ENCODE peak calls at places on chromosomes 3 and 15, in eight cellular contexts. D is cardiac fibroblast, X is heart right ventricle, I is choroid plexus epithelial cell, L is AG09309, O is pancreas, H is fibroblast of lung, B is body of pancreas. Y is an unnamed sample.

GRCh38 chr3:153901991-153902390 is 219.2 kb upstream of the ARHGEF26 start:
- DNase-seq in D (peak; percentile 6), X (no peak), I (no peak), L (no peak), O (no peak), H (peak; percentile 63), B (no peak), Y (no peak)

GRCh38 chr15:59691194-59691805 is 2.2 kb upstream of the BNIP2 start:
- DNase-seq in D (peak; percentile 76), X (peak; percentile 28), I (peak; percentile 77), L (no peak), O (no peak), H (peak; percentile 29), B (peak; percentile 70), Y (no peak)

GRCh38 chr3:58116161-58116955 is 94.4 kb downstream of the DNASE1L3 start:
- DNase-seq in D (no peak), X (no peak), I (no peak), L (no peak), O (peak; percentile 46), H (no peak), B (no peak), Y (no peak)

GRCh38 chr3:172319653-172320052 is 128.6 kb downstream of the GHSR start:
- DNase-seq in D (no peak), X (no peak), I (no peak), L (no peak), O (no peak), H (peak; percentile 69), B (no peak), Y (no peak)

GRCh38 chr15:70062321-70062956 is 35.3 kb downstream of the TLE3 start:
- DNase-seq in D (peak; percentile 84), X (peak; percentile 78), I (peak; percentile 94), L (peak; percentile 76), O (peak; percentile 71), H (peak; percentile 95), B (peak; percentile 76), Y (peak; percentile 85)

GRCh38 chr3:97952872-97953271 is 19.4 kb downstream of the RIOX2 start:
- DNase-seq in D (peak; percentile 24), X (no peak), I (no peak), L (no peak), O (no peak), H (no peak), B (no peak), Y (no peak)

GRCh38 chr3:47455806-47456452 is 19.8 kb downstream of the SCAP start:
- DNase-seq in D (peak; percentile 41), X (no peak), I (peak; percentile 39), L (no peak), O (no peak), H (no peak), B (no peak), Y (no peak)

GRCh38 chr3:161339517-161340500 is 31.5 kb downstream of the SPTSSB start:
- DNase-seq in D (peak; percentile 8), X (no peak), I (no peak), L (no peak), O (no peak), H (peak; percentile 36), B (no peak), Y (no peak)

GRCh38 chr3:8301977-8302589 is 199.5 kb upstream of the LMCD1 start:
- DNase-seq in D (peak; percentile 68), X (peak; percentile 5), I (peak; percentile 83), L (peak; percentile 44), O (no peak), H (peak; percentile 46), B (no peak), Y (no peak)

GRCh38 chr3:44685128-44685800 is 27.2 kb upstream of the ZNF502 start:
- DNase-seq in D (peak; percentile 90), X (peak; percentile 78), I (peak; percentile 91), L (peak; percentile 55), O (peak; percentile 83), H (peak; percentile 91), B (peak; percentile 83), Y (peak; percentile 29)

GRCh38 chr3:21486381-21486935 is 264.6 kb downstream of the ZNF385D start:
- DNase-seq in D (no peak), X (no peak), I (no peak), L (no peak), O (no peak), H (peak; percentile 67), B (no peak), Y (no peak)

GRCh38 chr3:43766672-43767465 is 76.1 kb downstream of the ABHD5 start:
- DNase-seq in D (peak; percentile 81), X (no peak), I (peak; percentile 46), L (no peak), O (no peak), H (peak; percentile 84), B (no peak), Y (peak; percentile 53)

GRCh38 chr15:47570044-47570443 is 147.3 kb upstream of the SEMA6D start:
- DNase-seq in D (no peak), X (no peak), I (no peak), L (no peak), O (no peak), H (no peak), B (no peak), Y (no peak)

GRCh38 chr3:141544697-141545096 is 57.9 kb downstream of the RASA2 start:
- DNase-seq in D (no peak), X (no peak), I (no peak), L (no peak), O (no peak), H (no peak), B (no peak), Y (no peak)

GRCh38 chr3:177658354-177658753 is 461.1 kb upstream of the TBL1XR1 start:
- DNase-seq in D (no peak), X (no peak), I (no peak), L (no peak), O (no peak), H (no peak), B (no peak), Y (no peak)

GRCh38 chr3:35931867-35932266 is 292.5 kb downstream of the ARPP21 start:
- DNase-seq in D (peak; percentile 22), X (no peak), I (no peak), L (no peak), O (no peak), H (no peak), B (no peak), Y (no peak)

GRCh38 chr3:37320276-37320675 is 145.9 kb upstream of the LRRFIP2 start:
- DNase-seq in D (no peak), X (no peak), I (no peak), L (no peak), O (no peak), H (no peak), B (no peak), Y (no peak)

GRCh38 chr3:55164191-55164590 is 236.3 kb upstream of the LRTM1 start:
- DNase-seq in D (no peak), X (no peak), I (peak; percentile 24), L (no peak), O (no peak), H (no peak), B (peak; percentile 8), Y (no peak)

GRCh38 chr15:37877851-37878577 is 56.4 kb upstream of the TMCO5A start:
- DNase-seq in D (peak; percentile 91), X (no peak), I (peak; percentile 92), L (peak; percentile 64), O (no peak), H (peak; percentile 88), B (no peak), Y (no peak)

GRCh38 chr15:38886315-38887163 is 321.9 kb upstream of the RASGRP1 start:
- DNase-seq in D (peak; percentile 93), X (no peak), I (peak; percentile 90), L (peak; percentile 59), O (no peak), H (peak; percentile 76), B (no peak), Y (peak; percentile 37)
- H3K4me3 ChIP-seq in D (no peak overlapping the region), X (no peak overlapping the region), I (no peak overlapping the region), L (peak overlapping the region; percentile 28), O (no peak overlapping the region), H (no peak overlapping the region), B (no peak overlapping the region), Y (peak overlapping the region; percentile 41)

GRCh38 chr15:84929795-84930371 is 45.4 kb downstream of the SLC28A1 start:
- DNase-seq in D (peak; percentile 61), X (no peak), I (peak; percentile 54), L (no peak), O (peak; percentile 82), H (peak; percentile 86), B (peak; percentile 72), Y (peak; percentile 64)

GRCh38 chr15:84938726-84939125 is 42.9 kb upstream of the PDE8A start:
- DNase-seq in D (no peak), X (no peak), I (no peak), L (no peak), O (no peak), H (no peak), B (no peak), Y (no peak)

GRCh38 chr15:84937144-84937543 is 44.5 kb upstream of the PDE8A start:
- DNase-seq in D (no peak), X (no peak), I (peak; percentile 57), L (no peak), O (no peak), H (no peak), B (no peak), Y (no peak)

GRCh38 chr15:84940399-84940798 is 41.3 kb upstream of the PDE8A start:
- DNase-seq in D (no peak), X (no peak), I (no peak), L (no peak), O (no peak), H (no peak), B (no peak), Y (no peak)

DNA sequence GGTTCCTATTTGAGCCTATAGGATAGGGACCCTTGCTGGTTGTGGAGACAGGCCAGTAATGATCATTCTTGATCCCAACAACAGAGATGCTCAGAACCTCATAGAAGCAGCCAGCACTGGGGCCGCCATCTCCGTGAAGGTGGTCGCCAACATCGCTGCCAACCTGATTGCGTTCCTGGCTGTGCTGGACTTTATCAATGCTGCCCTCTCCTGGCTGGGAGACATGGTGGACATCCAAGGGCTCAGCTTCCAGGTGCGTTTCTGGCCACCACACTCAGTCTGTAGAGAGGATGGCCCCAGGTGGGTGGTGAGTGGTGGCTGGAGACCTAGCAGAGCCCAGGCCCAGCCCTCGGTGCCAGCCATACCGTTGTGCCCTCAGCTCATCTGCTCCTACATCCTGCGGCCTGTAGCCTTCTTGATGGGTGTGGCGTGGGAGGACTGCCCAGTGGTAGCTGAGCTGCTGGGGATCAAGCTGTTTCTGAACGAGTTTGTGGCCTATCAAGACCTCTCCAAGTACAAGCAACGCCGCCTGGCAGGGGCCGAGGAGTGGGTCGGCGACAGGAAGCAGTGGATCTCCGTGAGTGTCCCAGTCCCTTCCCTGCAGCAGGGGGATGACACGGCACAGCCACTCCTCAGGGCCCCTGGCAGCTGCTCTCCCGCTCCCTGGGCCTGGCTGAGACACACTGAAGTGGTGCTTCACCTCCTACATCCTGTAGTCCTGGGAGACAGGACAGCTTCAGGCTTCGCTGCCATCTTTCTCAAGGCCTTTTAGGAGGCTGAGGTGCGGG is 46.5 kb upstream of the PDE8A start:
- DNase-seq in D (no peak), X (no peak), I (no peak), L (no peak), O (no peak), H (no peak), B (no peak), Y (no peak)
- TF ChIP-seq CTCF in D (peak; percentile 21), X (no peak), I (peak; percentile 56), L (peak; percentile 31), O (no peak), H (peak; percentile 8), B (no peak), Y (peak; percentile 28)

GRCh38 chr15:82679626-82680199 is 30.0 kb downstream of the AP3B2 start:
- DNase-seq in D (no peak), X (no peak), I (no peak), L (no peak), O (no peak), H (no peak), B (no peak), Y (no peak)
- H3K4me3 ChIP-seq in D (no peak overlapping the region), X (no peak overlapping the region), I (no peak overlapping the region), L (no peak overlapping the region), O (peak overlapping the region; percentile 39), H (no peak overlapping the region), B (no peak overlapping the region), Y (no peak overlapping the region)

GRCh38 chr3:134753999-134754742 is 40.9 kb upstream of the EPHB1 start:
- DNase-seq in D (peak; percentile 9), X (no peak), I (no peak), L (no peak), O (no peak), H (no peak), B (no peak), Y (no peak)
- TF ChIP-seq CTCF in D (no peak), X (no peak), I (no peak), L (peak; percentile 22), O (no peak), H (no peak), B (no peak), Y (no peak)

Y was measured in BJ.